ENCODE peak calls at places on chromosome 20, in five cellular contexts. I is left ventricle myocardium inferior; U is naive thymus-derived CD4-positive, alpha-beta T cell; J is osteoblast; Y is Karpas-422. F is an unnamed sample.

GRCh38 chr20:49948809-49949507 is 12.8 kb downstream of the RNF114 start:
- DNase-seq in I (no peak), U (no peak), J (peak; percentile 95), Y (peak; percentile 32), F (peak; percentile 66)

GRCh38 chr20:33812673-33813462 is 1.7 kb downstream of the CHMP4B start:
- DNase-seq in I (no peak), U (no peak), J (no peak), Y (peak; percentile 74), F (no peak)

GRCh38 chr20:64137598-64138031 is 26.6 kb upstream of the MYT1 start:
- DNase-seq in I (no peak), U (no peak), J (peak; percentile 32), Y (no peak), F (peak; percentile 19)

GRCh38 chr20:52565614-52566013 is 374.0 kb upstream of the ZFP64 start:
- DNase-seq in I (no peak), U (no peak), J (no peak), Y (no peak), F (no peak)

GRCh38 chr20:12906401-12906800 is 102.4 kb upstream of the SPTLC3 start:
- DNase-seq in I (no peak), U (no peak), J (no peak), Y (no peak), F (no peak)

GRCh38 chr20:29743101-29743931 is 1514.1 kb upstream of the DEFB115 start:
- DNase-seq in I (no peak), U (no peak), J (no peak), Y (no peak), F (peak; percentile 69)

GRCh38 chr20:16918366-16918765 is 170.2 kb downstream of the OTOR start:
- DNase-seq in I (no peak), U (no peak), J (no peak), Y (no peak), F (no peak)

GRCh38 chr20:63312268-63312667 is 19.3 kb downstream of the COL20A1 start:
- DNase-seq in I (peak; percentile 8), U (no peak), J (no peak), Y (no peak), F (no peak)

GRCh38 chr20:6769953-6770831 is 2.7 kb downstream of the BMP2 start:
- DNase-seq in I (peak; percentile 25), U (no peak), J (peak; percentile 75), Y (no peak), F (peak; percentile 90)

GRCh38 chr20:53611449-53611894 is 17.8 kb upstream of the ZNF217 start:
- DNase-seq in I (no peak), U (no peak), J (peak; percentile 82), Y (no peak), F (peak; percentile 62)

GRCh38 chr20:36462440-36463211 is 78.7 kb upstream of the MYL9 start:
- DNase-seq in I (peak; percentile 80), U (no peak), J (peak; percentile 80), Y (no peak), F (peak; percentile 88)

GRCh38 chr20:54475334-54476287 is at the start of gene DOK5:
- DNase-seq in I (peak; percentile 59), U (no peak), J (no peak), Y (no peak), F (peak; percentile 85)

GRCh38 chr20:51431321-51431720 is 111.2 kb downstream of the NFATC2 start:
- DNase-seq in I (no peak), U (no peak), J (no peak), Y (no peak), F (no peak)

GRCh38 chr20:12722096-12722495 is 286.7 kb upstream of the SPTLC3 start:
- DNase-seq in I (no peak), U (no peak), J (no peak), Y (no peak), F (no peak)

GRCh38 chr20:63628246-63628975 is 1.5 kb upstream of the GMEB2 start:
- DNase-seq in I (no peak), U (no peak), J (peak; percentile 97), Y (peak; percentile 49), F (peak; percentile 73)

GRCh38 chr20:12113468-12114371 is 196.0 kb downstream of the BTBD3 start:
- DNase-seq in I (no peak), U (no peak), J (no peak), Y (no peak), F (no peak)

GRCh38 chr20:34062651-34063482 is 49.2 kb downstream of the EIF2S2 start:
- DNase-seq in I (no peak), U (no peak), J (no peak), Y (no peak), F (no peak)

GRCh38 chr20:55054443-55054842 is 579.0 kb downstream of the DOK5 start:
- DNase-seq in I (no peak), U (no peak), J (no peak), Y (no peak), F (no peak)

GRCh38 chr20:6212903-6213302 is 90.1 kb upstream of the FERMT1 start:
- DNase-seq in I (no peak), U (no peak), J (no peak), Y (no peak), F (peak; percentile 65)

GRCh38 chr20:15875446-15875845 is 697.8 kb downstream of the KIF16B start:
- DNase-seq in I (no peak), U (no peak), J (no peak), Y (peak; percentile 69), F (no peak)

GRCh38 chr20:48584391-48585249 is 243.2 kb downstream of the PREX1 start:
- DNase-seq in I (no peak), U (no peak), J (peak; percentile 62), Y (no peak), F (no peak)

GRCh38 chr20:34938466-34939163 is 17.0 kb downstream of the GSS start:
- DNase-seq in I (peak; percentile 74), U (no peak), J (no peak), Y (no peak), F (peak; percentile 83)

GRCh38 chr20:36092424-36093024 is 62.0 kb upstream of the EPB41L1 start:
- DNase-seq in I (peak; percentile 30), U (peak; percentile 11), J (peak; percentile 88), Y (no peak), F (peak; percentile 52)

GRCh38 chr20:50191065-50191565 is 485 bp downstream of the CEBPB start:
- DNase-seq in I (peak; percentile 73), U (peak; percentile 55), J (peak; percentile 86), Y (peak; percentile 85), F (peak; percentile 90)

GRCh38 chr20:6583134-6583738 is 184.2 kb upstream of the BMP2 start:
- DNase-seq in I (peak; percentile 20), U (no peak), J (no peak), Y (peak; percentile 76), F (no peak)

GRCh38 chr20:49597825-49598395 is 30.0 kb upstream of the PTGIS start:
- DNase-seq in I (no peak), U (no peak), J (no peak), Y (peak; percentile 32), F (no peak)

GRCh38 chr20:31835977-31836852 is 9.2 kb downstream of the FOXS1 start:
- DNase-seq in I (peak; percentile 79), U (no peak), J (peak; percentile 99), Y (no peak), F (peak; percentile 95)

DNA sequence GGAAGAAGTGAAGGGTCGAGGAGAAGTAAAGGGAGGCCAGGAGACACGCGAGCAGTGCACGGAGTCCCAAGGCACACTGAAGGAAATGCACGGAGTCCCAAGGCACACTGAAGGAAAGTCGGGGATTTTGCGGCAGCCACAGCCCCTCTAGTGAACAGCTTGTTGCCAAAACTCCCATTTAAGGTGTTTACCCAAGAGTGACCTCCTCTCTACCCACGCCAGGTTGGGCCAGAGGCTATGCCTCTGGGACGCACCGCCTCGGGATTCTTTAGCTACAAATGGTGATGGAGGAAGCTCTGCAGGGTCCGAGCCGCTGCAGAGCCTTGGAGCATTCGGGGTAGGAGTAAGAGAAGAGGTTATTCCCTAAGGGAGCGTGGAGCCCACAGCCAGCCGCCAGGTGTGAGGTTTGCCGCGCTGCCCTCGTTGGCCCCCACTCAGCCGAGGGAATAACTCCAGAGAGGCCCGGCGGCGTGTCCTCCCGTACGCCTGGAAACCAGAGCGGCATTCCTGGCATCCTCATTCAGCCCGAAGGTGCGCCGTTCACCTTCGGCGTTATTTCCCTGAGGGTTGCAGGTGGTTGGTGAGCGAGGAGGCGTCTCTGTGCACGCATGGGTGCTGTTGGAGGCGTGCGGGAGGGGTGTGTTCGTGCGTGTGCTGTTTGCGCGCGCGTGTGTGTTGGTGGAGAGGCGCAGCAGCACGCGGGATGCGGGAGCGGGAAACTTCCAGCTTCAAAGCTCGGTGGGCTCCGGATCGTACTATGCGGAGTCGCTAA is 3.4 kb upstream of the MAFB start:
- DNase-seq in I (no peak), U (no peak), J (no peak), Y (no peak), F (no peak)
- H3K4me3 ChIP-seq in I (peak overlapping the region; percentile 11), U (no peak overlapping the region), J (no peak overlapping the region), Y (no peak overlapping the region), F (no peak overlapping the region)

GRCh38 chr20:9602834-9603173 is 88.4 kb downstream of the LAMP5 start:
- DNase-seq in I (no peak), U (no peak), J (no peak), Y (no peak), F (no peak)
- H3K27ac ChIP-seq in I (no peak overlapping the region), U (no peak overlapping the region), J (no peak overlapping the region), Y (no peak overlapping the region), F (no peak overlapping the region)

GRCh38 chr20:41329435-41330342 is 10.9 kb upstream of the LPIN3 start:
- DNase-seq in I (peak; percentile 77), U (peak; percentile 31), J (peak; percentile 97), Y (no peak), F (peak; percentile 93)

GRCh38 chr20:41334036-41334435 is 6.6 kb upstream of the LPIN3 start:
- DNase-seq in I (no peak), U (no peak), J (peak; percentile 34), Y (no peak), F (no peak)

GRCh38 chr20:41330343-41330720 is 10.3 kb upstream of the LPIN3 start:
- DNase-seq in I (no peak), U (no peak), J (peak; percentile 35), Y (no peak), F (no peak)

GRCh38 chr20:41330941-41331340 is 9.7 kb upstream of the LPIN3 start:
- DNase-seq in I (no peak), U (no peak), J (no peak), Y (no peak), F (no peak)

DNA sequence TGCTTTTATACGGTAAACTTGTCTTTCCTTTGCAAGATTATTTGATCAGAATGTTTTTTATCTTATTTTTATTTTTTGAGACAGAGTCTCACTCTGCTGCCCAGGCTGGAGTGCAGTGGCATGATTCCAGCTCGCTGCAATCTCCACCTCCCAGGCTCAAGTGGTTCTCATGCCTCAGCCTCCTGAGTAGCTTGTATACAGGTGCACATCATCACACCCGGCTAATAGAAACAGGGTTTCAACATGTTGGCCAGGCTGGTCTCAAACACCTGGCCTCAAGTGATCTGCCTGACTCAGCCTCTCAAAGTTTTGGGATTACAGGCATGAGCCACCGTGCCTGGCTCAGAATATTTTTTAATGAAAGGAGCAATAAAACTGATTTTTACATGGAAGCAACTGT is 8.9 kb upstream of the LPIN3 start:
- DNase-seq in I (no peak), U (no peak), J (no peak), Y (no peak), F (no peak)
- H3K27me3 ChIP-seq in I (no peaks in the 10 kb centered on the region), U (no peaks in the 10 kb centered on the region), J (no peaks in the 10 kb centered on the region), Y (no peaks in the 10 kb centered on the region), F (no peaks in the 10 kb centered on the region)

GRCh38 chr20:44355503-44356352 is at the start of gene HNF4A:
- DNase-seq in I (no peak), U (no peak), J (no peak), Y (no peak), F (no peak)
- H3K4me3 ChIP-seq in I (no peak within 1 kb of the TSS), U (no peak within 1 kb of the TSS), J (no peak within 1 kb of the TSS), Y (no peak within 1 kb of the TSS), F (no peak within 1 kb of the TSS)

GRCh38 chr20:8428988-8429387 is 296.9 kb downstream of the PLCB1 start:
- DNase-seq in I (no peak), U (no peak), J (no peak), Y (no peak), F (no peak)
- H3K27ac ChIP-seq in I (no peak overlapping the region), U (no peak overlapping the region), J (no peak overlapping the region), Y (no peak overlapping the region), F (no peak overlapping the region)